ENCODE peak calls at places on chromosome 15, in ten cellular contexts. One of them, this sample, is unnamed.
A peak's percentile ranks its signal among the peaks of the same experiment; 100 is the strongest.

GRCh38 chr15:79091204-79091867 is 756 bp upstream of the RASGRF1 start:
- DNase-seq in vagina: no peak
- DNase-seq in foreskin fibroblast: no peak
- DNase-seq in cardiac fibroblast: peak; percentile 24
- DNase-seq in testis: no peak
- DNase-seq in fibroblast of lung: peak; percentile 21
- DNase-seq in transverse colon: no peak
- DNase-seq in BJ: no peak
- DNase-seq in breast epithelium: no peak
- DNase-seq in pancreas: no peak
- DNase-seq in this sample: no peak

GRCh38 chr15:30903497-30904187 is at the start of gene FAN1:
- DNase-seq in vagina: peak; percentile 90
- DNase-seq in foreskin fibroblast: peak; percentile 86
- DNase-seq in cardiac fibroblast: peak; percentile 87
- DNase-seq in testis: peak; percentile 95
- DNase-seq in fibroblast of lung: peak; percentile 89
- DNase-seq in transverse colon: peak; percentile 92
- DNase-seq in BJ: peak; percentile 19
- DNase-seq in breast epithelium: peak; percentile 77
- DNase-seq in pancreas: peak; percentile 91
- DNase-seq in this sample: peak; percentile 23

GRCh38 chr15:47652213-47652852 is 65.0 kb upstream of the SEMA6D start:
- DNase-seq in vagina: no peak
- DNase-seq in foreskin fibroblast: no peak
- DNase-seq in cardiac fibroblast: no peak
- DNase-seq in testis: no peak
- DNase-seq in fibroblast of lung: no peak
- DNase-seq in transverse colon: no peak
- DNase-seq in BJ: no peak
- DNase-seq in breast epithelium: no peak
- DNase-seq in pancreas: no peak
- DNase-seq in this sample: no peak

GRCh38 chr15:32641517-32642059 is at the start of gene SCG5:
- DNase-seq in vagina: no peak
- DNase-seq in foreskin fibroblast: no peak
- DNase-seq in cardiac fibroblast: peak; percentile 40
- DNase-seq in testis: no peak
- DNase-seq in fibroblast of lung: peak; percentile 63
- DNase-seq in transverse colon: peak; percentile 38
- DNase-seq in BJ: no peak
- DNase-seq in breast epithelium: no peak
- DNase-seq in pancreas: peak; percentile 48
- DNase-seq in this sample: no peak

GRCh38 chr15:48671381-48672022 is 26.0 kb upstream of the FBN1 start:
- DNase-seq in vagina: no peak
- DNase-seq in foreskin fibroblast: peak; percentile 86
- DNase-seq in cardiac fibroblast: peak; percentile 99
- DNase-seq in testis: peak; percentile 86
- DNase-seq in fibroblast of lung: peak; percentile 93
- DNase-seq in transverse colon: no peak
- DNase-seq in BJ: no peak
- DNase-seq in breast epithelium: no peak
- DNase-seq in pancreas: no peak
- DNase-seq in this sample: no peak

GRCh38 chr15:60679256-60679655 is 200.3 kb upstream of the ICE2 start:
- DNase-seq in vagina: no peak
- DNase-seq in foreskin fibroblast: peak; percentile 21
- DNase-seq in cardiac fibroblast: peak; percentile 10
- DNase-seq in testis: no peak
- DNase-seq in fibroblast of lung: peak; percentile 73
- DNase-seq in transverse colon: no peak
- DNase-seq in BJ: no peak
- DNase-seq in breast epithelium: no peak
- DNase-seq in pancreas: no peak
- DNase-seq in this sample: peak; percentile 36

GRCh38 chr15:35289029-35289617 is 204.0 kb upstream of the NANOGP8 start:
- DNase-seq in vagina: no peak
- DNase-seq in foreskin fibroblast: peak; percentile 47
- DNase-seq in cardiac fibroblast: peak; percentile 85
- DNase-seq in testis: peak; percentile 22
- DNase-seq in fibroblast of lung: peak; percentile 63
- DNase-seq in transverse colon: no peak
- DNase-seq in BJ: no peak
- DNase-seq in breast epithelium: no peak
- DNase-seq in pancreas: no peak
- DNase-seq in this sample: no peak

GRCh38 chr15:62758126-62758951 is 284.2 kb upstream of the TPM1 start:
- DNase-seq in vagina: no peak
- DNase-seq in foreskin fibroblast: peak; percentile 82
- DNase-seq in cardiac fibroblast: peak; percentile 91
- DNase-seq in testis: peak; percentile 20
- DNase-seq in fibroblast of lung: peak; percentile 97
- DNase-seq in transverse colon: peak; percentile 14
- DNase-seq in BJ: peak; percentile 78
- DNase-seq in breast epithelium: peak; percentile 37
- DNase-seq in pancreas: peak; percentile 57
- DNase-seq in this sample: peak; percentile 91

GRCh38 chr15:79084308-79084968 is 6.1 kb downstream of the RASGRF1 start:
- DNase-seq in vagina: no peak
- DNase-seq in foreskin fibroblast: no peak
- DNase-seq in cardiac fibroblast: no peak
- DNase-seq in testis: no peak
- DNase-seq in fibroblast of lung: no peak
- DNase-seq in transverse colon: no peak
- DNase-seq in BJ: no peak
- DNase-seq in breast epithelium: no peak
- DNase-seq in pancreas: no peak
- DNase-seq in this sample: no peak

GRCh38 chr15:41627204-41627603 is 33.0 kb upstream of the MGA start:
- DNase-seq in vagina: no peak
- DNase-seq in foreskin fibroblast: no peak
- DNase-seq in cardiac fibroblast: no peak
- DNase-seq in testis: no peak
- DNase-seq in fibroblast of lung: no peak
- DNase-seq in transverse colon: no peak
- DNase-seq in BJ: no peak
- DNase-seq in breast epithelium: no peak
- DNase-seq in pancreas: no peak
- DNase-seq in this sample: no peak

GRCh38 chr15:25051399-25052154 is 96.8 kb downstream of the SNRPN start:
- DNase-seq in vagina: peak; percentile 70
- DNase-seq in foreskin fibroblast: no peak
- DNase-seq in cardiac fibroblast: no peak
- DNase-seq in testis: no peak
- DNase-seq in fibroblast of lung: no peak
- DNase-seq in transverse colon: no peak
- DNase-seq in BJ: no peak
- DNase-seq in breast epithelium: peak; percentile 3
- DNase-seq in pancreas: no peak
- DNase-seq in this sample: no peak

GRCh38 chr15:47184405-47185221 is 532.7 kb upstream of the SEMA6D start:
- DNase-seq in vagina: no peak
- DNase-seq in foreskin fibroblast: peak; percentile 25
- DNase-seq in cardiac fibroblast: peak; percentile 27
- DNase-seq in testis: peak; percentile 19
- DNase-seq in fibroblast of lung: peak; percentile 27
- DNase-seq in transverse colon: no peak
- DNase-seq in BJ: no peak
- DNase-seq in breast epithelium: no peak
- DNase-seq in pancreas: peak; percentile 17
- DNase-seq in this sample: no peak

GRCh38 chr15:72782993-72783562 is 480 bp downstream of the ADPGK start:
- DNase-seq in vagina: no peak
- DNase-seq in foreskin fibroblast: no peak
- DNase-seq in cardiac fibroblast: peak; percentile 43
- DNase-seq in testis: peak; percentile 56
- DNase-seq in fibroblast of lung: no peak
- DNase-seq in transverse colon: peak; percentile 49
- DNase-seq in BJ: no peak
- DNase-seq in breast epithelium: no peak
- DNase-seq in pancreas: no peak
- DNase-seq in this sample: no peak

GRCh38 chr15:72783563-72784232 is at the start of gene ADPGK:
- DNase-seq in vagina: peak; percentile 94
- DNase-seq in foreskin fibroblast: peak; percentile 94
- DNase-seq in cardiac fibroblast: peak; percentile 91
- DNase-seq in testis: peak; percentile 89
- DNase-seq in fibroblast of lung: peak; percentile 89
- DNase-seq in transverse colon: peak; percentile 93
- DNase-seq in BJ: peak; percentile 28
- DNase-seq in breast epithelium: peak; percentile 90
- DNase-seq in pancreas: peak; percentile 95
- DNase-seq in this sample: peak; percentile 57

GRCh38 chr15:72785452-72786243 is 2.1 kb upstream of the ADPGK start:
- DNase-seq in vagina: no peak
- DNase-seq in foreskin fibroblast: peak; percentile 60
- DNase-seq in cardiac fibroblast: peak; percentile 10
- DNase-seq in testis: peak; percentile 40
- DNase-seq in fibroblast of lung: peak; percentile 78
- DNase-seq in transverse colon: peak; percentile 14
- DNase-seq in BJ: no peak
- DNase-seq in breast epithelium: no peak
- DNase-seq in pancreas: no peak
- DNase-seq in this sample: peak; percentile 33

GRCh38 chr15:72786244-72786641 is 2.7 kb upstream of the ADPGK start:
- DNase-seq in vagina: no peak
- DNase-seq in foreskin fibroblast: no peak
- DNase-seq in cardiac fibroblast: no peak
- DNase-seq in testis: no peak
- DNase-seq in fibroblast of lung: no peak
- DNase-seq in transverse colon: no peak
- DNase-seq in BJ: no peak
- DNase-seq in breast epithelium: no peak
- DNase-seq in pancreas: no peak
- DNase-seq in this sample: no peak

GRCh38 chr15:72784233-72784876 is 797 bp upstream of the ADPGK start:
- DNase-seq in vagina: no peak
- DNase-seq in foreskin fibroblast: peak; percentile 74
- DNase-seq in cardiac fibroblast: peak; percentile 91
- DNase-seq in testis: peak; percentile 67
- DNase-seq in fibroblast of lung: peak; percentile 78
- DNase-seq in transverse colon: no peak
- DNase-seq in BJ: peak; percentile 24
- DNase-seq in breast epithelium: no peak
- DNase-seq in pancreas: no peak
- DNase-seq in this sample: peak; percentile 37
- TF ChIP-seq CTCF in vagina: peak; percentile 2
- TF ChIP-seq CTCF in foreskin fibroblast: peak; percentile 17
- TF ChIP-seq CTCF in cardiac fibroblast: peak; percentile 46
- TF ChIP-seq CTCF in testis: peak; percentile 67
- TF ChIP-seq CTCF in fibroblast of lung: peak; percentile 60
- TF ChIP-seq CTCF in transverse colon: peak; percentile 82
- TF ChIP-seq CTCF in BJ: peak; percentile 51
- TF ChIP-seq CTCF in breast epithelium: peak; percentile 47
- TF ChIP-seq CTCF in pancreas: peak; percentile 33
- TF ChIP-seq CTCF in this sample: peak; percentile 23

GRCh38 chr15:91456921-91457320 is 356.9 kb downstream of the SV2B start:
- DNase-seq in vagina: no peak
- DNase-seq in foreskin fibroblast: no peak
- DNase-seq in cardiac fibroblast: peak; percentile 46
- DNase-seq in testis: no peak
- DNase-seq in fibroblast of lung: peak; percentile 79
- DNase-seq in transverse colon: no peak
- DNase-seq in BJ: no peak
- DNase-seq in breast epithelium: no peak
- DNase-seq in pancreas: no peak
- DNase-seq in this sample: no peak

DNA sequence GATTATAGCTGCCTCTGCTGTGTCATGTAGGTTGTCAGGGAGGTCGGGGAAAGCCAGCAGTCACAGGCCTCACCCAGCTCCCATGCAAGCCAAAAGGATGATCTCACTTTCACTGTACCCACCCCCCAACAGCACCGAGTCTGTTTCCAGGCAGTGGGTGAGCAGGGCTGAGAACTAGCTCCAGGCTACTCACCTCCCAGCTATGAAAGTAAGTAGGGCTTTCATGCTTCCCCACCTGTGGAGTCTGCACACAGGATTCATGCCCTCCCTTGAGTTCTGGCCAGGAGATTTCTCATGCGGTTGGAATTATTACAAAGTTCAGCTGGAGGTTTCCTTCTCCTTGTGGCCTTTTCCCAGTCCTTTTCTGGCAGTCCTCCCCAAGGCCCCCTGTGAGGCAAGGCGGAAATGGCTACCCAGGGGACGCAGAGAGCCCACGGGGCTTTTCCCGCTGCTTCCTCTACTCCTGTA is 356.2 kb downstream of the SV2B start:
- DNase-seq in vagina: no peak
- DNase-seq in foreskin fibroblast: no peak
- DNase-seq in cardiac fibroblast: peak; percentile 87
- DNase-seq in testis: no peak
- DNase-seq in fibroblast of lung: peak; percentile 98
- DNase-seq in transverse colon: no peak
- DNase-seq in BJ: no peak
- DNase-seq in breast epithelium: peak; percentile 44
- DNase-seq in pancreas: peak; percentile 44
- DNase-seq in this sample: peak; percentile 19
- H3K4me3 ChIP-seq in vagina: no peak overlapping the region
- H3K4me3 ChIP-seq in foreskin fibroblast: no peak overlapping the region
- H3K4me3 ChIP-seq in cardiac fibroblast: no peak overlapping the region
- H3K4me3 ChIP-seq in testis: no peak overlapping the region
- H3K4me3 ChIP-seq in fibroblast of lung: no peak overlapping the region
- H3K4me3 ChIP-seq in transverse colon: no peak overlapping the region
- H3K4me3 ChIP-seq in BJ: no peak overlapping the region
- H3K4me3 ChIP-seq in breast epithelium: no peak overlapping the region
- H3K4me3 ChIP-seq in pancreas: no peak overlapping the region
- H3K4me3 ChIP-seq in this sample: no peak overlapping the region

DNA sequence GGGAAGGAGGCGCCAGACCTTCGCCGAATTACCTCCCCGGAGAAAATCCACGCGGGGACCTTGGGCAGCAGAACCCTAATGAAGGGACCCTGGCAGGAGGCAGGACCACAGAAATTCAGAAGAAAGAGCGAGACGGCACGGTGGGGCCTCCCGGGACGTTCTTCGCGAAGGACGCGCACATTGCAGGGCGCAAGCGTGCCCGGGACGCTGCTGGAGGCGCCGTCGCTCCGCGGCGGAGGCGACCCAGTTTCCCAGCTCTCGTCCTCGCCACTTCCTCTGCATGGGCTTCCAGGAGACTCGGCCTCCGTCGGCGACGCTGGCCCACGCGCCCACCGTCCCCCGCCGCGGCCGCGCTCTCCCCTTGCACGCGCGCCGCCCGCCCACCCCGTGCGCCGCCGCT is 31.9 kb upstream of the SMAD3 start:
- DNase-seq in vagina: no peak
- DNase-seq in foreskin fibroblast: no peak
- DNase-seq in cardiac fibroblast: no peak
- DNase-seq in testis: no peak
- DNase-seq in fibroblast of lung: no peak
- DNase-seq in transverse colon: peak; percentile 42
- DNase-seq in BJ: no peak
- DNase-seq in breast epithelium: no peak
- DNase-seq in pancreas: no peak
- DNase-seq in this sample: no peak
- TF ChIP-seq CTCF in vagina: no peak
- TF ChIP-seq CTCF in foreskin fibroblast: no peak
- TF ChIP-seq CTCF in cardiac fibroblast: no peak
- TF ChIP-seq CTCF in testis: no peak
- TF ChIP-seq CTCF in fibroblast of lung: no peak
- TF ChIP-seq CTCF in transverse colon: no peak
- TF ChIP-seq CTCF in BJ: no peak
- TF ChIP-seq CTCF in breast epithelium: no peak
- TF ChIP-seq CTCF in pancreas: no peak
- TF ChIP-seq CTCF in this sample: no peak

GRCh38 chr15:68843425-68844311 is 23.0 kb upstream of the ANP32A start:
- DNase-seq in vagina: no peak
- DNase-seq in foreskin fibroblast: peak; percentile 18
- DNase-seq in cardiac fibroblast: peak; percentile 29
- DNase-seq in testis: peak; percentile 34
- DNase-seq in fibroblast of lung: peak; percentile 20
- DNase-seq in transverse colon: peak; percentile 10
- DNase-seq in BJ: no peak
- DNase-seq in breast epithelium: no peak
- DNase-seq in pancreas: no peak
- DNase-seq in this sample: no peak
- H3K4me3 ChIP-seq in vagina: peak overlapping the region; percentile 21
- H3K4me3 ChIP-seq in foreskin fibroblast: peak overlapping the region; percentile 33
- H3K4me3 ChIP-seq in cardiac fibroblast: peak overlapping the region; percentile 24
- H3K4me3 ChIP-seq in testis: no peak overlapping the region
- H3K4me3 ChIP-seq in fibroblast of lung: peak overlapping the region; percentile 8
- H3K4me3 ChIP-seq in transverse colon: no peak overlapping the region
- H3K4me3 ChIP-seq in BJ: peak overlapping the region; percentile 22
- H3K4me3 ChIP-seq in breast epithelium: peak overlapping the region; percentile 36
- H3K4me3 ChIP-seq in pancreas: peak overlapping the region; percentile 31
- H3K4me3 ChIP-seq in this sample: peak overlapping the region; percentile 40